ENCODE peak calls at places on chromosomes 1 and 21, in four cellular contexts. X, I, Y and K are unnamed samples.

GRCh38 chr21:37891953-37892352 is 24.3 kb downstream of the KCNJ6 start:
- DNase-seq in X (no peak), I (no peak), Y (no peak), K (no peak)

GRCh38 chr1:202694354-202694753 is 15.9 kb downstream of the SYT2 start:
- DNase-seq in X (no peak), I (no peak), Y (no peak), K (no peak)

GRCh38 chr1:218674280-218674773 is 329.2 kb downstream of the TGFB2 start:
- DNase-seq in X (no peak), I (no peak), Y (peak; percentile 14), K (no peak)

GRCh38 chr1:92961896-92962752 is 862 bp upstream of the DIPK1A start:
- DNase-seq in X (no peak), I (peak; percentile 84), Y (peak; percentile 18), K (peak; percentile 69)

GRCh38 chr21:33712022-33712803 is 69.9 kb downstream of the ITSN1 start:
- DNase-seq in X (no peak), I (no peak), Y (no peak), K (no peak)

GRCh38 chr21:38955495-38955894 is 149.8 kb downstream of the ETS2 start:
- DNase-seq in X (no peak), I (no peak), Y (no peak), K (no peak)

GRCh38 chr1:156747737-156748669 is 3.5 kb downstream of the HDGF start:
- DNase-seq in X (no peak), I (no peak), Y (no peak), K (no peak)

GRCh38 chr1:107430540-107431228 is 289.8 kb downstream of the NTNG1 start:
- DNase-seq in X (peak; percentile 4), I (peak; percentile 4), Y (peak; percentile 76), K (peak; percentile 2)

GRCh38 chr1:89887270-89887669 is 66.4 kb downstream of the LRRC8D start:
- DNase-seq in X (no peak), I (no peak), Y (no peak), K (no peak)

GRCh38 chr1:236144033-236144432 is 1.7 kb downstream of the GPR137B start:
- DNase-seq in X (no peak), I (no peak), Y (no peak), K (no peak)

GRCh38 chr1:202578001-202578500 is 132.2 kb downstream of the SYT2 start:
- DNase-seq in X (no peak), I (no peak), Y (no peak), K (no peak)

GRCh38 chr1:236673284-236673919 is 12.9 kb upstream of the ACTN2 start:
- DNase-seq in X (no peak), I (no peak), Y (no peak), K (no peak)